ENCODE peak calls at places on chromosomes 1 and 21, in six cellular contexts. B is lower lobe of right lung, H is neuronal stem cell, L is cardiac fibroblast, I is left ventricle myocardium inferior, R is cardiac muscle cell. F is an unnamed sample.
A peak's percentile ranks its signal among the peaks of the same experiment; 100 is the strongest.

GRCh38 chr1:26922201-26922729 is 722 bp downstream of the NUDC start:
- DNase-seq in I (no peak), R (no peak), B (no peak), L (peak; percentile 25), H (no peak), F (no peak)

GRCh38 chr1:59570524-59570923 is 244.2 kb upstream of the HOOK1 start:
- DNase-seq in B (no peak), R (no peak), I (no peak), H (no peak), L (peak; percentile 34), F (no peak)

GRCh38 chr1:234427950-234428646 is 50.9 kb downstream of the TARBP1 start:
- DNase-seq in R (no peak), L (no peak), H (no peak), B (no peak), I (no peak), F (no peak)

GRCh38 chr1:97893844-97894243 is 27.0 kb downstream of the DPYD start:
- DNase-seq in H (no peak), L (no peak), I (no peak), R (no peak), B (no peak), F (no peak)

GRCh38 chr21:16455978-16456377 is 726.2 kb downstream of the USP25 start:
- DNase-seq in R (peak; percentile 25), B (no peak), I (no peak), H (no peak), L (no peak), F (no peak)

GRCh38 chr1:59354754-59355337 is 58.0 kb downstream of the FGGY start:
- DNase-seq in B (no peak), H (no peak), I (no peak), L (no peak), R (no peak), F (no peak)

GRCh38 chr1:112247971-112248370 is 148.0 kb upstream of the CTTNBP2NL start:
- DNase-seq in I (peak; percentile 52), H (no peak), L (no peak), R (no peak), B (no peak), F (no peak)

GRCh38 chr1:110035236-110035752 is 870 bp downstream of the STRIP1 start:
- DNase-seq in B (no peak), H (peak; percentile 11), R (no peak), L (peak; percentile 28), I (no peak), F (no peak)

GRCh38 chr1:60978421-60979357 is 103.7 kb upstream of the NFIA start:
- DNase-seq in B (no peak), I (peak; percentile 30), H (no peak), R (peak; percentile 51), L (peak; percentile 72), F (peak; percentile 62)

GRCh38 chr21:39444406-39445145 is 1.0 kb downstream of the LCA5L start:
- DNase-seq in I (no peak), R (peak; percentile 91), H (no peak), B (no peak), L (peak; percentile 63), F (no peak)

GRCh38 chr1:32754282-32755097 is 51.9 kb upstream of the SYNC start:
- DNase-seq in R (peak; percentile 63), L (peak; percentile 23), B (peak; percentile 63), H (peak; percentile 85), I (no peak), F (peak; percentile 90)

GRCh38 chr1:41917835-41918449 is 780 bp downstream of the HIVEP3 start:
- DNase-seq in R (peak; percentile 72), B (peak; percentile 65), I (peak; percentile 47), L (peak; percentile 37), H (peak; percentile 59), F (peak; percentile 77)

GRCh38 chr1:175317309-175317708 is 124.7 kb upstream of the KIAA0040 start:
- DNase-seq in B (no peak), L (no peak), I (no peak), H (no peak), R (peak; percentile 5), F (peak; percentile 22)

GRCh38 chr1:75727571-75727970 is 3.1 kb downstream of the ACADM start:
- DNase-seq in L (no peak), I (no peak), B (no peak), H (no peak), R (no peak), F (no peak)

GRCh38 chr1:46413596-46413985 is 19.5 kb downstream of the FAAH start:
- DNase-seq in R (peak; percentile 13), B (peak; percentile 36), H (no peak), L (peak; percentile 6), I (no peak), F (peak; percentile 88)

GRCh38 chr1:27504588-27505419 is 14.8 kb upstream of the WASF2 start:
- DNase-seq in B (peak; percentile 56), I (peak; percentile 91), R (peak; percentile 86), L (peak; percentile 91), H (no peak), F (peak; percentile 87)

GRCh38 chr1:93304716-93305138 is 41.0 kb upstream of the DR1 start:
- DNase-seq in H (peak; percentile 48), R (peak; percentile 75), I (no peak), B (no peak), L (peak; percentile 82), F (peak; percentile 48)

GRCh38 chr1:21340230-21340564 is 49.9 kb upstream of the ECE1 start:
- DNase-seq in R (no peak), B (peak; percentile 67), I (no peak), H (no peak), L (no peak), F (no peak)

GRCh38 chr1:206551985-206552325 is 44.6 kb downstream of the RASSF5 start:
- DNase-seq in B (no peak), R (no peak), H (no peak), I (no peak), L (no peak), F (no peak)

GRCh38 chr1:44645466-44646244 is 28.6 kb downstream of the TMEM53 start:
- DNase-seq in I (peak; percentile 28), L (peak; percentile 48), R (no peak), B (no peak), H (no peak), F (no peak)

GRCh38 chr1:160400646-160401486 is 502 bp downstream of the VANGL2 start:
- DNase-seq in H (peak; percentile 74), L (no peak), I (no peak), B (no peak), R (peak; percentile 60), F (peak; percentile 89)

GRCh38 chr1:25610822-25611630 is 5.6 kb upstream of the MAN1C1 start:
- DNase-seq in R (no peak), I (no peak), B (no peak), L (peak; percentile 42), H (no peak), F (peak; percentile 17)

GRCh38 chr1:36204347-36204909 is 19.8 kb upstream of the THRAP3 start:
- DNase-seq in B (no peak), L (peak; percentile 71), H (no peak), I (peak; percentile 57), R (no peak), F (no peak)

GRCh38 chr1:78619029-78619428 is 1.2 kb upstream of the IFI44L start:
- DNase-seq in L (no peak), I (no peak), B (no peak), H (no peak), R (no peak), F (no peak)

GRCh38 chr1:78619803-78620579 is at the start of gene IFI44L:
- DNase-seq in B (peak; percentile 42), R (no peak), L (peak; percentile 81), H (no peak), I (peak; percentile 27), F (no peak)

GRCh38 chr1:78622548-78622947 is 2.3 kb downstream of the IFI44L start:
- DNase-seq in B (no peak), I (no peak), L (no peak), H (no peak), R (no peak), F (no peak)

GRCh38 chr1:78617615-78618026 is 2.6 kb upstream of the IFI44L start:
- DNase-seq in H (peak; percentile 78), R (peak; percentile 94), L (peak; percentile 95), I (peak; percentile 32), B (peak; percentile 46), F (peak; percentile 11)

DNA sequence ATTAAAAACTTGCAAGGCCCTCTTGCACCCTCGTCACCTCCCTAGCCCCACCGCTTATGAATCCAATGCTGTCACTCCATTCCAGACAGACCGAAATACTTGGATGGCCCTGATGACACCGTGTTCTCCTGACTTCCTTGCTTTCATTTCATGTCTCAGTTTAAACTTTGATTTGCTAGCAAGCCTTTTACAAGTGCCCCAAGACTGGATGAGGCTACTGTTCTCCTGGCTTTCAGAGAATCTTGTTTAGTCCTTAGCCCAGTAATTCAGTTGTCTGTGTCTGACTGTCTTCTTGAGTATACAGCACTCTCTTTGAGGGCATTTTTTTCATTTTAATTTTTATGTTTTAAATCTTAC is 824 bp upstream of the IFI44L start:
- DNase-seq in R (no peak), L (no peak), H (no peak), I (no peak), B (no peak), F (no peak)
- H3K4me3 ChIP-seq in R (no peak overlapping the region), L (peak overlapping the region; percentile 47), H (no peak overlapping the region), I (peak overlapping the region; percentile 61), B (peak overlapping the region; percentile 45), F (no peak overlapping the region)

DNA sequence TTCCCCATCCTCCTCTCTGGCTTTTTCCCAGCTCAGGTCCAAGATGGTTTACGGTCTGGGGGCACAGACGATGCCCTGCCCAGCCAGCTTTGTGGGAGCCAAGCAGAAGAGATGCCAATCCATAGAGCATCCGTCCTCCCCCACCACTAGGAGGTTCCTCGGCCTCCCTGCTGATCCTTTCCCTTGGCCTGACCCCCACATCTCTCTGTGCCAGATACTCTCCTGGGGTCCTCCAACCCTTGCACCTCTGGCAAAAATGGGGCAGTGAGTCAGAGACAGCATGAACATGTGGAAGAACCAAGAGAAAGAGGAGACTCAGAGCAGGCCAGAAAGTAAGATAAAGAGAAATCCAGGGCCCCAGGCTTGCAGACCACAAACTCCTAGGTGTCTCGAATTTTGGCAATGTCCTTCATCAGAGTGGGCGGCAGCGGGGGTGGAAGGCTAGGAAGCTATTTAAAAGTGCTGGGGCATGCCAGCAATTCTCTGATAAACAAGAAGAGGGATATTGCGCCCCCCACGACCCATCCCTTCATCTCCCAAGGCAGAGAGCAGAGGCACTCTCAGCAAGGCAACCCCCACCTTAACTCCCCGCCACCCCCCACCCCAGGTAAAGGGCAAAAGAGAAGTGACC is 11.4 kb downstream of the BLACAT1 start:
- DNase-seq in B (no peak), L (peak; percentile 51), H (no peak), I (no peak), R (no peak), F (peak; percentile 48)
- H3K4me3 ChIP-seq in B (no peak overlapping the region), L (no peak overlapping the region), H (no peak overlapping the region), I (peak overlapping the region; percentile 33), R (no peak overlapping the region), F (no peak overlapping the region)

GRCh38 chr1:7645751-7646048 is 125.4 kb upstream of the VAMP3 start:
- DNase-seq in B (no peak), I (no peak), H (no peak), R (no peak), L (no peak), F (no peak)
- H3K4me3 ChIP-seq in B (no peak overlapping the region), I (no peak overlapping the region), H (no peak overlapping the region), R (no peak overlapping the region), L (no peak overlapping the region), F (no peak overlapping the region)

DNA sequence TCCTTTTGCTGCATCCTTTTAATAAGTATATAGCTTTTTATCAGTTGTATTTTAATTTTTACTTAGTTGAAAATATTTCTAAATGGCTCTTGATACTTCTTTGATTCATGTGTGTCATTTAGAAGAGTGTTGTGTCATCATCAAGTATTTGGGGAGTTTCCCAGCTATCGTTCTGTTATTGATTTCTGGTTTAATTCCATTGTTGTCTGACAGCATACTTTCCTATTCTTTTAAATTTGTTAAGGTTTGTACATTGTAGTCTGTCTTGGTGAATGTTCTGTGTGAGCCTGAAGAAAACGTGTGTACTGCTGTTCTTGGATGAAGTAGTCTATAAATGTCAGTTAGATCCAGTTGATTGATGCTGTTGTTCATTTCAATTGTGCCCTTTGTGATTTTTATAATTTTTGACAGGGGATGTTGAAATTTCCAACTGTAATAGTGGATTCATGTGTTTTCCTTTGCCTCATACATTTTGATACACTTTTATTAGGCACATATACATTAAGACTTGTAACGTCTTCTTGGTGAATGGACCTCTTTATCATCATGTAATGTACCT is 24.8 kb downstream of the SDCCAG8 start:
- DNase-seq in R (no peak), B (no peak), H (no peak), L (no peak), I (no peak), F (no peak)
- H3K4me3 ChIP-seq in R (no peak overlapping the region), B (no peak overlapping the region), H (no peak overlapping the region), L (no peak overlapping the region), I (no peak overlapping the region), F (no peak overlapping the region)